ENCODE peak calls at places on chromosomes 12 and 14, in five cellular contexts. O is CD14-positive monocyte; P is A549; S is neural progenitor cell; Q is CD4-positive, alpha-beta T cell. N is an unnamed sample.
A peak's percentile ranks its signal among the peaks of the same experiment; 100 is the strongest.

GRCh38 chr12:11460343-11461023 is 65.1 kb upstream of the PRB2 start:
- DNase-seq in S (peak; percentile 22), P (no peak), Q (no peak), O (no peak), N (no peak)

GRCh38 chr14:25396128-25396527 is 346.2 kb upstream of the STXBP6 start:
- DNase-seq in O (no peak), Q (no peak), P (no peak), S (no peak), N (no peak)

GRCh38 chr12:99069371-99069770 is 424.3 kb downstream of the APAF1 start:
- DNase-seq in S (no peak), O (no peak), Q (no peak), P (no peak), N (no peak)

GRCh38 chr12:49428652-49429549 is 61.6 kb downstream of the SPATS2 start:
- DNase-seq in S (no peak), P (peak; percentile 31), O (no peak), Q (no peak), N (no peak)

GRCh38 chr14:23112359-23113178 is 6.5 kb downstream of the CEBPE start:
- DNase-seq in Q (no peak), O (no peak), P (no peak), S (no peak), N (no peak)

GRCh38 chr12:3236345-3237153 is 159.4 kb downstream of the TSPAN9 start:
- DNase-seq in S (peak; percentile 67), P (peak; percentile 44), O (no peak), Q (no peak), N (no peak)

GRCh38 chr14:47619397-47619796 is 56.0 kb downstream of the MDGA2 start:
- DNase-seq in S (no peak), O (no peak), Q (no peak), P (no peak), N (no peak)

GRCh38 chr12:30026621-30027234 is 243.0 kb upstream of the TMTC1 start:
- DNase-seq in O (no peak), P (no peak), Q (no peak), S (no peak), N (no peak)

GRCh38 chr14:26835949-26836570 is 238.2 kb upstream of the NOVA1 start:
- DNase-seq in S (no peak), Q (no peak), P (no peak), O (no peak), N (no peak)

GRCh38 chr12:65533177-65533883 is 254.8 kb downstream of the MSRB3 start:
- DNase-seq in Q (no peak), S (no peak), O (no peak), P (no peak), N (no peak)

GRCh38 chr12:85448548-85449139 is 168.6 kb downstream of the ALX1 start:
- DNase-seq in S (no peak), Q (no peak), O (no peak), P (peak; percentile 25), N (no peak)

GRCh38 chr12:107011519-107011918 is 24.6 kb upstream of the MTERF2 start:
- DNase-seq in S (no peak), P (no peak), O (no peak), Q (no peak), N (no peak)

GRCh38 chr12:70994217-70994788 is 73.8 kb upstream of the PTPRR start:
- DNase-seq in P (no peak), Q (no peak), S (no peak), O (no peak), N (no peak)

GRCh38 chr12:67911293-67911637 is 78.0 kb upstream of the IFNG-AS1 start:
- DNase-seq in Q (no peak), P (no peak), O (no peak), S (no peak), N (no peak)

GRCh38 chr12:68587448-68587873 is 23.2 kb upstream of the RAP1B start:
- DNase-seq in O (no peak), Q (no peak), P (no peak), S (no peak), N (no peak)

GRCh38 chr12:16474801-16475200 is 127.4 kb downstream of the MGST1 start:
- DNase-seq in P (no peak), S (peak; percentile 32), Q (no peak), O (no peak), N (no peak)

GRCh38 chr12:22657538-22657937 is 32.6 kb downstream of the ETNK1 start:
- DNase-seq in S (no peak), O (no peak), Q (no peak), P (no peak), N (no peak)

GRCh38 chr12:13563743-13564125 is 367.2 kb downstream of the EMP1 start:
- DNase-seq in Q (no peak), O (no peak), S (no peak), P (no peak), N (no peak)

GRCh38 chr14:103694572-103695026 is 20.7 kb downstream of the XRCC3 start:
- DNase-seq in P (no peak), O (no peak), S (no peak), Q (no peak), N (no peak)

GRCh38 chr12:87280893-87281292 is 748.3 kb downstream of the C12orf50 start:
- DNase-seq in P (no peak), S (no peak), O (no peak), Q (no peak), N (no peak)

GRCh38 chr14:70086685-70087379 is 101.9 kb downstream of the SLC8A3 start:
- DNase-seq in Q (no peak), S (peak; percentile 65), P (peak; percentile 65), O (no peak), N (no peak)
- TF ChIP-seq CTCF in Q (no peak), S (peak; percentile 78), P (peak; percentile 62), O (peak; percentile 21), N (peak; percentile 53)

GRCh38 chr14:51446771-51447170 is 204.9 kb upstream of the FRMD6 start:
- DNase-seq in Q (no peak), S (no peak), P (no peak), O (no peak), N (no peak)
- TF ChIP-seq CTCF in Q (no peak), S (no peak), P (no peak), O (no peak), N (no peak)

GRCh38 chr14:72104011-72104613 is 171.9 kb downstream of the RGS6 start:
- DNase-seq in O (no peak), Q (no peak), P (peak; percentile 6), S (peak; percentile 45), N (no peak)
- TF ChIP-seq CTCF in O (peak; percentile 76), Q (peak; percentile 32), P (no peak), S (peak; percentile 83), N (peak; percentile 42)

GRCh38 chr14:99885649-99885958 is 92.4 kb downstream of the EML1 start:
- DNase-seq in Q (no peak), P (no peak), S (no peak), O (no peak), N (no peak)
- TF ChIP-seq CTCF in Q (peak; percentile 38), P (no peak), S (no peak), O (peak; percentile 46), N (no peak)

DNA sequence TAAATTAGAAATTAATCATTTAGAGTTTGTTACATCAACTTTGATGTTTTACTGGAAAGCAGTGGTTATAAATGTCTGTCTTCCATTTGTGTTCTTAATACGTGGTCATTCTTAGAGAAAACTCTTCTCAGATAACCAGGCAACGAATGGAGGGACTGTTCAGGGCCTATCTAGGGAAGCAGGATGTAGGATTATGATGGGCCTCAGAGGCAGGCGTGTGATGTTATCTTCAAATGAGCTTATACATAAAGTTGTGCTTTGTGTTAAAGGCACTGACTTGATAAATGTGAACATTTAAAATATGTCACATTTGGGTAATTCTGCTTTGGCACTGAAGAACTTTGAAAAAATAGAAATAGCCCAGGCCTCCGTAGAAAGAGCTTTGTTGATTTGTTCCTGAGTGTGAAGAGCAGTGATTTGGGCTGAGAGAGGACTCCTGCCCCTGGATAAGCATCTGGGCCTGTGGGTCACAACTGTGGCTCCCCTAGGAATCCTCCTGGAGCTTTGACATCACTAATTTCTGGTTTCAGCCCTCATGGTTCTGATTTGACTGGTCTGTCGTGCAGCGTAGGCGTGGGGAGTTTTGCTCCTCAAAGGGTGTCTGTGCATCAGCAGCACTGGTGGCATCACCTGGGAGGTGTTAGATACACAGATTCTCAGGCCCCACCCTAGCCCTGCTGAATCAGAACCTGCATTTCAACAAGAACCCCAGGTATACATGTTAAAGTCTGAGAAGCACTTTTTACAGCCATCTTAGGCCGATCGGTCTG is 55.4 kb downstream of the SAMD4A start:
- DNase-seq in Q (no peak), S (no peak), O (no peak), P (no peak), N (no peak)
- TF ChIP-seq CTCF in Q (no peak), S (no peak), O (no peak), P (no peak), N (no peak)

GRCh38 chr14:72261068-72261467 is 328.8 kb downstream of the RGS6 start:
- DNase-seq in S (no peak), Q (no peak), P (no peak), O (no peak), N (no peak)

DNA sequence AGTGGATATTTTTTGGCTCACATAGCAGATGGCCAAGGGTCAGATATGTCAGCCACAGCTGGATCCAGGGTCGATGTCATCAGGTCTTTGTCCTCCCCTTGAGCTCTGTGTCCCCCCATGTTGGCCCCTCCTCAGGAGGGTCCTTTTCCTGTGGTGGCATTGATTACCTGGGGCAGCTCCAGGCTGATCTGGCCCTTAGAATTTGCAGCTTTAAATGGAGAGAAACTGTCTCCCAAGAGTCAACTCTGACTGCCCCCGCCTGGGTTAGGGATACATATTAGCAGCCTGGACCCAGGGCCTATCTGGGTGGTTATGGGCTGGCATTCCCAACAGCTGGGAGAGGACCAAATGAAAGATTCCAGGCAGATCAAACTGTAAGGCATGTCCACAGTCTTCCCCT is 330.5 kb downstream of the RGS6 start:
- DNase-seq in P (no peak), O (no peak), Q (no peak), S (no peak), N (no peak)
- TF ChIP-seq CTCF in P (no peak), O (no peak), Q (no peak), S (no peak), N (no peak)

DNA sequence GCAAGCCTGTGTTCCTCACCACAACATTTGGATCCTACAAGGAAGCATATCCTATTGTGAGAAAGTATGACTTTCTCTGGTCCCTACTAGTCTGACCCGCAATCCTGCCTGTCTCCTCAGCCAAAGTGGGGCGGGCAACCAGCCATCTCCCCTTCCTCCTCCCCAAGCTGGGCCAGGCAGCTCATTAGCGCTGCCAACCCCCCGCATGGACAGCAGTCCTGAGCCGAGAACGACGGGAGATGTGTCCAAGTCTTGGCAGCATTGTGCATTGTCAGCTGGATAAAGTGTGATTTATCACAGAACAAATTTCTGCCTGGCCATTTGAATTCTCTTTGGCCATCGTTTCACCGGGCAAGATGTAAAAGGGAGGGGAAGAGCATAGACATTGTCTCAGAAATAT is 139.4 kb downstream of the SLC15A4 start:
- DNase-seq in S (no peak), O (no peak), P (no peak), Q (no peak), N (no peak)
- TF ChIP-seq CTCF in S (no peak), O (no peak), P (no peak), Q (no peak), N (no peak)

DNA sequence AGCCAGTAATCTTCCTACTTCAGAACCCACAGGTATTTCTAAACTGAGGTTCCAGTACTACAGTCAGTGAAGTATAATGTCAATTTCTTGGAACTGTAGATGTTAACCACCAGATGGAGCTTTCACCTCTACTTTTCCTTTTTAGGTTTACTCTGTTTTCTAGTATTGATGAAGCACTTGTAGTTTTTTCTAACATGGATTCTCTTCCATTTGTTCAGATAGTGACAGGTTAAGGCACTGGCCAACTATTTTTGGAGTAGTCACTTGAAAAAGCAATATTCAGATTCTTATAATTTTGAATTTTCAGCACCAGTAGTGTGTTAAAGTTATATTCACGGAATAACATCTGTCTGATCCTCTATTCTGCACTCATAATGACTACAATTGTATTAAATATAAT is 4.6 kb upstream of the SEC23A start:
- DNase-seq in S (peak; percentile 20), O (no peak), P (peak; percentile 44), Q (no peak), N (peak; percentile 52)
- TF ChIP-seq CTCF in S (peak; percentile 59), O (peak; percentile 33), P (peak; percentile 70), Q (peak; percentile 48), N (peak; percentile 51)